ENCODE peak calls at places on chromosome 19, in five cellular contexts. A, C, X, P and S are unnamed samples.

GRCh38 chr19:16200776-16201391 is 3.2 kb downstream of the AP1M1 start:
- DNase-seq in P (no peak), X (no peak), C (no peak), A (no peak), S (no peak)

GRCh38 chr19:17869114-17869608 is 2.6 kb upstream of the SLC5A5 start:
- DNase-seq in C (no peak), P (no peak), A (no peak), X (no peak), S (no peak)

GRCh38 chr19:34793562-34793961 is 20.5 kb upstream of the ZNF599 start:
- DNase-seq in A (no peak), X (no peak), P (no peak), C (no peak), S (no peak)

GRCh38 chr19:57830071-57830602 is at the start of gene ZNF587B:
- DNase-seq in P (no peak), C (no peak), A (peak; percentile 26), X (no peak), S (no peak)

GRCh38 chr19:19447536-19448237 is 42.2 kb downstream of the GATAD2A start:
- DNase-seq in P (peak; percentile 39), C (no peak), X (no peak), A (no peak), S (no peak)

GRCh38 chr19:40217921-40218890 is at the start of gene TTC9B:
- DNase-seq in C (no peak), P (no peak), A (no peak), X (no peak), S (peak; percentile 53)

GRCh38 chr19:1440418-1440801 is 2.2 kb downstream of the RPS15 start:
- DNase-seq in A (no peak), P (no peak), X (no peak), C (no peak), S (no peak)

GRCh38 chr19:1651061-1651547 is 1.3 kb downstream of the TCF3 start:
- DNase-seq in C (peak; percentile 13), P (no peak), X (no peak), A (no peak), S (no peak)

GRCh38 chr19:6429419-6430221 is 3.9 kb downstream of the SLC25A41 start:
- DNase-seq in A (no peak), X (no peak), C (no peak), P (peak; percentile 44), S (no peak)

GRCh38 chr19:45187421-45188100 is 9.0 kb downstream of the BLOC1S3 start:
- DNase-seq in C (peak; percentile 34), X (no peak), P (peak; percentile 32), A (no peak), S (no peak)

GRCh38 chr19:49924004-49924880 is 4.8 kb upstream of the ATF5 start:
- DNase-seq in P (peak; percentile 33), A (no peak), C (no peak), X (no peak), S (no peak)

GRCh38 chr19:10565028-10565566 is 713 bp downstream of the KRI1 start:
- DNase-seq in X (no peak), C (peak; percentile 66), P (peak; percentile 68), A (no peak), S (no peak)
- TF ChIP-seq CTCF in X (peak; percentile 60), C (peak; percentile 61), P (peak; percentile 22), A (no peak), S (no peak)

DNA sequence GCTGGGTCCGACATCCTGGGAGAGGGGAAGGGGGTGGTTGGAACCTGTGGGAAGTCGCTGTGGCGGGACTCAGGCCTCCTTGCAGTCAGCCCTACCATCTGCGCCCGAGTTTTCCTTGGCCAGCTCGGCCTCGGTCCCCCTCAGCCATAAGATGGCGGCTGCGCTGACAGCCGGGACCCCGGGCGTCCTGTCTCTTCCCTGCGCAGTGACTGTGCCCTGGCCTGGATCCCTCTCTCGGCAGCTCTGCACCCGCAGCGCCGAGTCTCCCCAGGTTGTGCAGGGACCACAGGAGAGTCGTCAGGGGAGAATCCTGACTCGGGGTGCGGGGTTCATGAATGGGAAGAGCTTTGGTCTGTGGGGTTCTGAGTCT is 345 bp downstream of the ZNF257 start:
- DNase-seq in P (peak; percentile 16), C (no peak), X (no peak), A (no peak), S (no peak)
- TF ChIP-seq CTCF in P (no peak), C (no peak), X (no peak), A (no peak), S (no peak)

DNA sequence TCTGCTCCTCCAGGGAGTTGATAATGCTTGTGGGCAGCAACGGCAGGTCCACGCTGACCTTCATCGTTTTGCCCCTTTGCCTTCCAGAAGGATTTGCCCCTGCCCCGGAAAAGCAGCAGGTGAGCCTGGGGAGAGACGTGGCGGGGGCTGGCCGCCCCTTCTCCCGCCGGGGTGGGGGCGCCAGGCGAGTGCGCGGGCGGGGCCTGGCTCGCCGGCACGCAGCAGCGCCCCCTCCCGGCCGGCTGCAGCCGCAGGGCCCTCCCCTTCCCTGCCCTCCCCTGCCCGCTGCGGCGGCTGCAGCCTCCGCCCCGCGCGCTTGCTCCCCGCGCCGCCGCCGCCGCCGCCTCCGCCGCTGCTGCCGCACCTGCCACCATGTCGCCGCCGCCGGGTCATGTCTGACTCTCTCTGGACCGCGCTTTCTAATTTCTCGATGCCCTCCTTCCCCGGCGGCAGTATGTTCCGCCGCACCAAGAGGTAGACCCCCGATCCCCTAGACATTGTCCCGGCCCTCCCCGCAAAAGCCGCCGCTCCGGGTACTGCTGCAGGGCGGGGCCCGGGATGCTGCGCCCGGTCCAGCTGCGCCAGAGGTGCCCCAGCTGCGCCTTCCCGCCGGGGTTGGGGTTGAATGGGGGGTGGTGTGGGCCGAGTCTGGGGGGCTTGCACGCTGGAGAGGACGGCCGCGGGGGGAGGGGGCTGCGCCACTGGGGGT is at the start of gene MAST1:
- DNase-seq in P (peak; percentile 25), A (no peak), C (no peak), X (no peak), S (no peak)
- TF ChIP-seq CTCF in P (peak; percentile 3), A (no peak), C (peak; percentile 77), X (no peak), S (peak; percentile 29)

GRCh38 chr19:3467437-3468198 is 12.7 kb downstream of the SMIM24 start:
- DNase-seq in A (no peak), X (no peak), P (no peak), C (no peak), S (no peak)

GRCh38 chr19:3470500-3471128 is 9.7 kb downstream of the SMIM24 start:
- DNase-seq in P (no peak), C (no peak), A (no peak), X (no peak), S (no peak)

GRCh38 chr19:3468211-3468610 is 12.1 kb downstream of the SMIM24 start:
- DNase-seq in C (no peak), X (no peak), A (no peak), P (no peak), S (no peak)

GRCh38 chr19:3471954-3472655 is 8.2 kb downstream of the SMIM24 start:
- DNase-seq in X (no peak), C (peak; percentile 33), A (no peak), P (peak; percentile 14), S (no peak)

DNA sequence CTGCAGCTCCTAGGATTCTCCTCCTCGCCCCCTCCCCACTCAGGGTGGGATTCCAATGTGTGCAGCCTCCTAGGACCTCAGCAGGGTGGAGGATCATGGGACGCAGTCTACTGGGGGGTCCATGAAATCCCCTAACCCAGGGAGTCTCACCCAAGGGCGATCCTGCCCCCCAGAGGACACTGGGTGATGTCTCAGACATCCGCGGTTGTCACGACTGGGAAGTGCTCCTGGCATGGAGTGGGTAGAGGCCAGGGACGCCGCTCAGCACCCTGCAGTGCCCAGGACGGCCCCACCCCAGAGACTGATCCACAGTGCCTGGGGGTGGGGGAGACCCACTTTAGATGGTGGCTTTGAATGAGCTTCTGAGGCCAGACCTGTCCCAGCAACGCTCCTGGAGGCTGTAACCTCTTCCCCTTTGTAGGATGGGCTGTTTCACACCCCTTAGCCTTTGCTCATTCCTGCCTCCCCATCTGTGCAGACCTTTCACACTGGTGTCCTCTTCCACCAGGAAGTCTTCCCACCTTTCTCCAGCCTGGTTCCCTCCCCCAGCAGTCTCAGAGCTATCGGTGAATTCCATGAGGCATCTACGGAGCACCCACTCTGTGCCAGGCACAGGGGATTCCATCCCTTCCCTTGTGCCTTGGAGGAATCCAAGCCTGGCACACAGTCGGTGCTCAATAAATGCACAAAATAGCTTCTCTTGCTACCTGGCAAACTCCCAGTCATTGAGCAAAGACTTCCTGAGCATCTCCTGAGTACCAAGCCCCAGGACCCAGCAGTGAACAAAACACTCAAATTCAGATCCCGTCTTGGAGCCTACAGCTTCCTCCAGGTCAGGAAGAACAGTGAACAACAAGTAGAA is 10.5 kb downstream of the SMIM24 start:
- DNase-seq in C (no peak), A (no peak), X (no peak), P (peak; percentile 8), S (no peak)
- TF ChIP-seq CTCF in C (no peak), A (no peak), X (peak; percentile 21), P (no peak), S (no peak)

GRCh38 chr19:2978467-2978767 is 1.1 kb downstream of the TLE6 start:
- DNase-seq in C (no peak), X (no peak), A (no peak), P (no peak), S (no peak)

GRCh38 chr19:2974342-2974932 is 2.9 kb upstream of the TLE6 start:
- DNase-seq in A (peak; percentile 75), X (no peak), C (no peak), P (peak; percentile 46), S (no peak)

GRCh38 chr19:2976609-2977000 is 759 bp upstream of the TLE6 start:
- DNase-seq in A (no peak), X (no peak), P (no peak), C (no peak), S (no peak)

GRCh38 chr19:2977001-2977685 is at the start of gene TLE6:
- DNase-seq in X (peak; percentile 39), C (peak; percentile 99), P (peak; percentile 85), A (peak; percentile 94), S (peak; percentile 97)

GRCh38 chr19:2977686-2978466 is 512 bp downstream of the TLE6 start:
- DNase-seq in C (no peak), X (no peak), A (no peak), P (no peak), S (no peak)
- TF ChIP-seq CTCF in C (no peak), X (no peak), A (no peak), P (no peak), S (no peak)

GRCh38 chr19:10001899-10002298 is 8.4 kb downstream of the COL5A3 start:
- DNase-seq in C (no peak), A (no peak), X (no peak), P (no peak), S (no peak)
- TF ChIP-seq CTCF in C (no peak), A (no peak), X (peak; percentile 55), P (peak; percentile 2), S (no peak)

DNA sequence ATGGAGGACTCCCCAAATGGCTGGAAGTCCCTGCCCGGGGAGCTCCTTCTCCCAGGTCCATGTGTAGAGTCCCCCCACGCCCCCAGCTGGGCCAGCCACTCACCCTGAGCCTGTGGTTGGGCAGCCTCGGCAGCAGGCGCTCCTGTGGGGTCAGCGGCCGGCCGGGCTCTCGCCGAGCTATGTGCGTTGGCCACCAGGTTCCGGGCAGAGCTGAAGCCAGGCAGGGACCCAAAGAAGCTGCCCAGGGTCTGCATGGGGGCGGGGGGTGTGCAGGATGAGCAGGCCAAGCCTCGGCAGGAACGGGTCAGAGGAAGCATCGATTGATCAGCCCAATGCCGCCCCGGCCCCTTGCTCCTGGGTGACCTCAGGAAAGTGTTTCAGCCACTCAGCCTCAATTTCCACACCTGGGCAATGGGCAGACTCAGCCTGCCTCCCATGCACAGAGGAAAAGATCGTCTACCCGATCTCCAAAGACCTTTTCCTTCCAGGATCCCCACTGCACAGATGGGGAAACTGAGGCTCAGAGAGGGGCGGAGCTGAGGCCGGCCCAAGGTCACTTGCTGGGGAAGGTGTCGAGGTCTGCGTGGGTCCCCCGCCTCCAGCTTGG is 732 bp downstream of the PLIN4 start:
- DNase-seq in C (no peak), P (no peak), A (no peak), X (no peak), S (no peak)
- TF ChIP-seq CTCF in C (no peak), P (no peak), A (no peak), X (no peak), S (no peak)